ENCODE peak calls at places on chromosomes 11 and 22, in nine cellular contexts. One of them, this sample, is unnamed.

GRCh38 chr11:73389902-73390301 is 13.7 kb downstream of the RELT start:
- DNase-seq in gastrocnemius medialis: no peak
- DNase-seq in right lobe of liver: no peak
- DNase-seq in spleen: peak; percentile 34
- DNase-seq in ovary: no peak
- DNase-seq in H54: no peak
- DNase-seq in heart left ventricle: no peak
- DNase-seq in IMR-90: no peak
- DNase-seq in NB4: no peak
- DNase-seq in this sample: no peak

GRCh38 chr11:2443881-2444300 is 423 bp downstream of the TRPM5 start:
- DNase-seq in gastrocnemius medialis: no peak
- DNase-seq in right lobe of liver: peak; percentile 57
- DNase-seq in spleen: peak; percentile 84
- DNase-seq in ovary: no peak
- DNase-seq in H54: no peak
- DNase-seq in heart left ventricle: no peak
- DNase-seq in IMR-90: no peak
- DNase-seq in NB4: no peak
- DNase-seq in this sample: no peak

GRCh38 chr11:113014731-113015455 is 53.7 kb downstream of the NCAM1 start:
- DNase-seq in gastrocnemius medialis: peak; percentile 41
- DNase-seq in right lobe of liver: no peak
- DNase-seq in spleen: no peak
- DNase-seq in ovary: peak; percentile 54
- DNase-seq in H54: no peak
- DNase-seq in heart left ventricle: peak; percentile 65
- DNase-seq in IMR-90: no peak
- DNase-seq in NB4: peak; percentile 11
- DNase-seq in this sample: no peak

GRCh38 chr22:19289475-19290161 is 1.9 kb downstream of the CLTCL1 start:
- DNase-seq in gastrocnemius medialis: no peak
- DNase-seq in right lobe of liver: no peak
- DNase-seq in spleen: no peak
- DNase-seq in ovary: no peak
- DNase-seq in H54: no peak
- DNase-seq in heart left ventricle: no peak
- DNase-seq in IMR-90: peak; percentile 81
- DNase-seq in NB4: peak; percentile 59
- DNase-seq in this sample: no peak

GRCh38 chr22:40070701-40071100 is 75.9 kb downstream of the FAM83F start:
- DNase-seq in gastrocnemius medialis: no peak
- DNase-seq in right lobe of liver: no peak
- DNase-seq in spleen: no peak
- DNase-seq in ovary: no peak
- DNase-seq in H54: no peak
- DNase-seq in heart left ventricle: no peak
- DNase-seq in IMR-90: no peak
- DNase-seq in NB4: no peak
- DNase-seq in this sample: no peak

GRCh38 chr11:65814131-65814959 is 19.4 kb upstream of the SNX32 start:
- DNase-seq in gastrocnemius medialis: no peak
- DNase-seq in right lobe of liver: no peak
- DNase-seq in spleen: no peak
- DNase-seq in ovary: no peak
- DNase-seq in H54: no peak
- DNase-seq in heart left ventricle: no peak
- DNase-seq in IMR-90: peak; percentile 28
- DNase-seq in NB4: peak; percentile 22
- DNase-seq in this sample: no peak

GRCh38 chr11:665062-665706 is 28.1 kb downstream of the DRD4 start:
- DNase-seq in gastrocnemius medialis: no peak
- DNase-seq in right lobe of liver: no peak
- DNase-seq in spleen: no peak
- DNase-seq in ovary: no peak
- DNase-seq in H54: no peak
- DNase-seq in heart left ventricle: no peak
- DNase-seq in IMR-90: no peak
- DNase-seq in NB4: no peak
- DNase-seq in this sample: no peak

GRCh38 chr22:39596601-39597000 is 26.0 kb downstream of the CACNA1I start:
- DNase-seq in gastrocnemius medialis: no peak
- DNase-seq in right lobe of liver: no peak
- DNase-seq in spleen: no peak
- DNase-seq in ovary: no peak
- DNase-seq in H54: no peak
- DNase-seq in heart left ventricle: no peak
- DNase-seq in IMR-90: no peak
- DNase-seq in NB4: no peak
- DNase-seq in this sample: no peak

GRCh38 chr22:33139937-33140336 is 81.8 kb upstream of the SYN3 start:
- DNase-seq in gastrocnemius medialis: no peak
- DNase-seq in right lobe of liver: no peak
- DNase-seq in spleen: no peak
- DNase-seq in ovary: no peak
- DNase-seq in H54: no peak
- DNase-seq in heart left ventricle: no peak
- DNase-seq in IMR-90: no peak
- DNase-seq in NB4: no peak
- DNase-seq in this sample: no peak

GRCh38 chr11:80822248-80822647 is 1381.4 kb upstream of the TENM4 start:
- DNase-seq in gastrocnemius medialis: no peak
- DNase-seq in right lobe of liver: no peak
- DNase-seq in spleen: no peak
- DNase-seq in ovary: no peak
- DNase-seq in H54: no peak
- DNase-seq in heart left ventricle: no peak
- DNase-seq in IMR-90: no peak
- DNase-seq in NB4: no peak
- DNase-seq in this sample: no peak

DNA sequence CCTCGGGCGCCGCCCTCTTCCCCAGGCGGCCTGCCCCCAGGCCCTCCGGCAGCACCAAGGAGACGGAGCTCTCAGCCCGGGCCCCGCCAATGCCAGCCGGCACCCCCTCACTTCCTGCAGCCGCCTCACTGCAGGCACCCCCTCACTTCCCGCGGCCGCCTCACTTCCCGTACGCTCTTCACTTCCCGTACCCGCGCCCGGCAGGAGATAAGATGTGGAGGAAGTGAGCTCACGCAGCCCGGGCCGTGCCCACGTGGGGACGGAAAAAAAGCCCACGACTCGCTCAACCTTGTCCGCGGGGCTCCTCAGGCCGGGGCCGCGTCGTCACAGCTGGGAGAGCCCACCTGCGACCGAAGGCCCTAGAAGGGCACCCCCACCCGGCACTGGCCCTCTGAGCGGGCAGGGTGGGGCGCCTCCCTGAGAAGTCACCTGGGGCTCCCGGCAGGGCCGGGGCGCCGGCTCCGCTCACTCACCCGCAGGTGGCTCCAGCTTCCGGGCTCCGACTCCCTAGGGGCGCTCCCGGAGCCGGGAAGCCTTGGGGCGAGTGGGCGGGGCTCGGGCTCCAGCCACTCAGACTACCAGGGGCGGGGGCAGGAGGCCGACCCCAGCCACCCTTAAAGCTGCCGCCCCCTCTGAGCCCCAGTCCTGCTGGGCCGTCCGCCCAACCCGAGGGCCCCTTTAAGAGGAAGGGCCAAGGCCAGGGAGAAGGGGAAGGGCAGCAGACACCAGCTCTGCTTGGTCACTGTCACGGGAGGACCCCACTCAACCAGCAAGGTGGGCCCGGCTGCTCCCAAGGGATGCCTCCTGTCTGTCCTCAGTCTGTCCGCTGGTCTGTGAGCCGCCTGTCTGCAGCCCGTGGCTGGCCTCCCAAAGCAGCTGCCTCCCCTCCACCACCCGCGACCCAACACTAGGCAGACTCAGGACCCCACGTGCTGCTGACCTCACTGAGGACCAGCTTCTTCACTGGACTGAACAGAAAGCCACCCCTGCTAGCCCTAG is 31.4 kb downstream of the PISD start:
- DNase-seq in gastrocnemius medialis: peak; percentile 31
- DNase-seq in right lobe of liver: peak; percentile 84
- DNase-seq in spleen: peak; percentile 98
- DNase-seq in ovary: peak; percentile 85
- DNase-seq in H54: peak; percentile 73
- DNase-seq in heart left ventricle: peak; percentile 87
- DNase-seq in IMR-90: peak; percentile 74
- DNase-seq in NB4: peak; percentile 90
- DNase-seq in this sample: peak; percentile 87
- TF ChIP-seq POLR2A in gastrocnemius medialis: peak; percentile 12
- TF ChIP-seq POLR2A in right lobe of liver: peak; percentile 30
- TF ChIP-seq POLR2A in spleen: no peak
- TF ChIP-seq POLR2A in ovary: peak; percentile 43
- TF ChIP-seq POLR2A in H54: peak; percentile 21
- TF ChIP-seq POLR2A in heart left ventricle: peak; percentile 23
- TF ChIP-seq POLR2A in IMR-90: peak; percentile 81
- TF ChIP-seq POLR2A in NB4: no peak
- TF ChIP-seq POLR2A in this sample: peak; percentile 78

DNA sequence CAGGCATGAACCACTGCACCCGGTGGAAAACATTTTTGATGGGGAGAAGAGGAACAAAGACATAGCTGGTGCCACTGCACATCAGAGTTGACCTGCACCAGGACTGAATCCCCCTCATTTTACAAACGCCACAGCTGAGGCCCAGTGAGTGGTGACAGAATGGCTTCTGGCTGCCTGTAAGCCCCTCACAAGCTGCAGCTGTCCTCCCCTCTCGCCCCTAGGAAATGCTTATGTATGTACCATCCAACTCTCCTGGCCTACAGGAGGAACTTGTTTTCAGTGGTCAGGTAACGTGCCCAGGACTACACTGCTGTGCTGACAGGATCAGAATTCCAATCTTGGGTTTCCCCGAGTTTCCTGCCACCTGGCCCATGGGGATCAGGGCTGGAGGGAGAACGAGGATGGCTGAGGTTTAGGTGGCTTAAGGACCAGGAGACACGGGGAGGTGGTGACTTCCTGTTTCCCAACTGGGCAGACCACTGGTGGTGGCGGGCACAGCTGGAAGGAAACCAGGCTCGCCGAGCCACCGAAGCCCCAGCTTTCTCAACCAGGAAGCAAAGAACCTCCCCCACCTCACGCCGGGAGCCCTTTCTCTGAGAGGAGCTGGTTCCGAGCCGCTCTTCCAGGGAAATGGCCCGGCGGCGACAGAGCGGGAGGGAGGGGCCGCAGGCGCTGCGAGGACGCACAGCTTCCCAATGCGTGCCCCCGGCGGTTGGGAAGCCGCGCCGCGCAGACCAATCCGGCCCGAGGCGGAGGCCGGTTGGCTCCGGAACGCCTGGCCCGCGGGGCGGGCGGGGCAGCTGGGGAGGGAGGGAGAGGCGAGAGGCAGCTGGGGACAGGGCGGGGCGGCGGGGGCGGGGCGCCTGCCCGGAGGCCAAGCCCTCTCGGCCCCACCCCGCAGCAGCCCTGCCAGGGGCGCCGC is 1.0 kb upstream of the LRFN4 start:
- DNase-seq in gastrocnemius medialis: peak; percentile 90
- DNase-seq in right lobe of liver: peak; percentile 92
- DNase-seq in spleen: peak; percentile 98
- DNase-seq in ovary: peak; percentile 94
- DNase-seq in H54: peak; percentile 98
- DNase-seq in heart left ventricle: peak; percentile 96
- DNase-seq in IMR-90: peak; percentile 84
- DNase-seq in NB4: peak; percentile 96
- DNase-seq in this sample: peak; percentile 94
- TF ChIP-seq POLR2A in gastrocnemius medialis: peak; percentile 75
- TF ChIP-seq POLR2A in right lobe of liver: peak; percentile 16
- TF ChIP-seq POLR2A in spleen: peak; percentile 18
- TF ChIP-seq POLR2A in ovary: peak; percentile 44
- TF ChIP-seq POLR2A in H54: peak; percentile 81
- TF ChIP-seq POLR2A in heart left ventricle: peak; percentile 83
- TF ChIP-seq POLR2A in IMR-90: peak; percentile 78
- TF ChIP-seq POLR2A in NB4: peak; percentile 78
- TF ChIP-seq POLR2A in this sample: peak; percentile 89

DNA sequence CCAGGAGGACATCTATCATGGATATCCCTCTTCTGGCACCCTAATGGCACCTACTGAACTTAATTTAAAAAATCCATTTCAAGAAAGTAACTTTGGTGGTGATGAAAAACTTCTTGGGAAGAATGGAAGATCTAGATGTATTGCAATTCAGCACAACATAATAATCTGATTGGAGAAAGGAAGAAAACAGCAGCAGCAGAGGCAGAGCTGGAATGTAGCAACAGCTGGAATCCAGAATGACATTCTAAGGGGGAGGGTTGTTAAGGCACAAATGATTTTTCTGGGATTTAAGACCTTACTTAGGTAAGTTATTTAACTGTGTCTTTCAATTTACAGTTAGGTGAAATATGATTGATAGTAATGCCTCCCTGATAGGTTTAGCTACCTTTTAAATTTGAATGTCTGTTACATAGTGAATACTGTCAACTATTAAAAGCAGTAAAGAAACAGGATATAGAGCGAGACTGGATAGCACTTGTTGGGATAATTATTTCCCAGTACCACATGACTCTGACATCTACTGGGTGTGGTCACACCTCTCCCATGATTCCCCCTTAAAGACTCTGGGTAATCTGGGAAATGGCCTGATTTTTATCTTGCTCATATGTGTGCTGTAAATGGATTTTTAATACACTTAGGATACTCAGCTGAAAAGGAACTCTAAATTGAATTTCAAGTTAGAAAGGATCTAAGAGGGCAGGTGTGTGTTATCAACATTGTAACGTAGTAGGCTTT is 11.7 kb downstream of the CAPRIN1 start:
- DNase-seq in gastrocnemius medialis: no peak
- DNase-seq in right lobe of liver: no peak
- DNase-seq in spleen: no peak
- DNase-seq in ovary: no peak
- DNase-seq in H54: no peak
- DNase-seq in heart left ventricle: no peak
- DNase-seq in IMR-90: peak; percentile 7
- DNase-seq in NB4: no peak
- DNase-seq in this sample: peak; percentile 30
- TF ChIP-seq POLR2A in gastrocnemius medialis: no peak
- TF ChIP-seq POLR2A in right lobe of liver: no peak
- TF ChIP-seq POLR2A in spleen: no peak
- TF ChIP-seq POLR2A in ovary: no peak
- TF ChIP-seq POLR2A in H54: no peak
- TF ChIP-seq POLR2A in heart left ventricle: no peak
- TF ChIP-seq POLR2A in IMR-90: no peak
- TF ChIP-seq POLR2A in NB4: no peak
- TF ChIP-seq POLR2A in this sample: no peak

DNA sequence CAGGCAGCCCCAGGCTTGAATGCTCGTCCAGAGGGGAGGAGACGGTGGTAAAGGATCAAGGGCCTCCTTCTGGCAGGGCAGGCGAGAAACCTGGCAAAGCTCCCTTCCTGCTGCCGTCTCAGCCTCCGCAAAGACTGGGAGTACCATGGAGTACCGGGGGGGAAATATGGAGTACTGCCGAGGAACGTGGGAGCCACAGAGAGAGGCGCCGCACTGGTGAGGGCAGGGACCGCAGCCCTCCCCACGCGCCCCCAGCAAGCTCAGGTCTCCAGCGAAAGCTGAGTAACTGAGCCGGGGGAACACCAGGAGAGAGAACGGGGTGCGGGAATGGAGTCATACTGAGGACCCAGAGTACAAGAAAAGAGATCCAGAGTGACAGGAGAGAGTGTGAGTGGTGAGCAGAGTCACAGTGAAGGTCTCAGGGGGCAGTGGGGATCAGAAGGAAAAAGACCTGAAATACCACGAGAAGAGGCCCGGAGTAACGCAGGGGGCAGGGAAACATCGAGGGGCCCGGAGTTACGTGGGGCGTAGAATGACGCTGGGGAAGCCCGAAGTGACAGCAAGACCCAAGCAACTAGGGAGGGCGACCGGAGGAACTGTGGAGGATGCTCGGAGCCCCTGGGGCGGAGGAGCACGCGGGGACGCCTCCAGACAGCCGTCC is 740 bp downstream of the EML3 start:
- DNase-seq in gastrocnemius medialis: no peak
- DNase-seq in right lobe of liver: no peak
- DNase-seq in spleen: peak; percentile 84
- DNase-seq in ovary: peak; percentile 86
- DNase-seq in H54: peak; percentile 53
- DNase-seq in heart left ventricle: peak; percentile 62
- DNase-seq in IMR-90: peak; percentile 60
- DNase-seq in NB4: peak; percentile 76
- DNase-seq in this sample: peak; percentile 79
- TF ChIP-seq POLR2A in gastrocnemius medialis: no peak
- TF ChIP-seq POLR2A in right lobe of liver: no peak
- TF ChIP-seq POLR2A in spleen: no peak
- TF ChIP-seq POLR2A in ovary: no peak
- TF ChIP-seq POLR2A in H54: peak; percentile 55
- TF ChIP-seq POLR2A in heart left ventricle: no peak
- TF ChIP-seq POLR2A in IMR-90: no peak
- TF ChIP-seq POLR2A in NB4: peak; percentile 21
- TF ChIP-seq POLR2A in this sample: peak; percentile 28